ENCODE peak calls at places on chromosomes 13 and 19, in six cellular contexts. One of them, this sample, is unnamed.

GRCh38 chr13:23554000-23554399 is 16.2 kb upstream of the TNFRSF19 start:
- DNase-seq in neuronal stem cell: no peak
- DNase-seq in trophoblast cell: peak
- DNase-seq in mesendoderm: no peak
- DNase-seq in IMR-90: peak
- DNase-seq in mesenchymal stem cell: no peak
- DNase-seq in this sample: no peak

GRCh38 chr13:111139452-111139851 is 24.3 kb downstream of the ARHGEF7 start:
- DNase-seq in mesendoderm: no peak
- DNase-seq in IMR-90: no peak
- DNase-seq in mesenchymal stem cell: no peak
- DNase-seq in trophoblast cell: no peak
- DNase-seq in neuronal stem cell: no peak
- DNase-seq in this sample: no peak

GRCh38 chr13:35255241-35255640 is 221.2 kb downstream of the MAB21L1 start:
- DNase-seq in mesendoderm: no peak
- DNase-seq in IMR-90: no peak
- DNase-seq in mesenchymal stem cell: no peak
- DNase-seq in trophoblast cell: no peak
- DNase-seq in neuronal stem cell: no peak
- DNase-seq in this sample: no peak

GRCh38 chr19:35120492-35120891 is 4.9 kb downstream of the FXYD3 start:
- DNase-seq in trophoblast cell: peak
- DNase-seq in mesendoderm: no peak
- DNase-seq in neuronal stem cell: no peak
- DNase-seq in IMR-90: peak
- DNase-seq in mesenchymal stem cell: no peak
- DNase-seq in this sample: no peak

GRCh38 chr19:49512970-49513745 is 697 bp downstream of the FCGRT start:
- DNase-seq in neuronal stem cell: peak
- DNase-seq in IMR-90: no peak
- DNase-seq in mesenchymal stem cell: peak
- DNase-seq in mesendoderm: peak
- DNase-seq in trophoblast cell: no peak
- DNase-seq in this sample: peak

GRCh38 chr19:49210108-49210900 is 52.7 kb downstream of the TRPM4 start:
- DNase-seq in neuronal stem cell: peak
- DNase-seq in IMR-90: no peak
- DNase-seq in mesenchymal stem cell: peak
- DNase-seq in trophoblast cell: peak
- DNase-seq in mesendoderm: peak
- DNase-seq in this sample: peak

GRCh38 chr13:48296528-48296927 is 7.0 kb upstream of the RB1 start:
- DNase-seq in trophoblast cell: no peak
- DNase-seq in neuronal stem cell: no peak
- DNase-seq in mesenchymal stem cell: no peak
- DNase-seq in mesendoderm: no peak
- DNase-seq in IMR-90: no peak
- DNase-seq in this sample: no peak

GRCh38 chr13:60933638-60934037 is 482.0 kb downstream of the PCDH20 start:
- DNase-seq in neuronal stem cell: no peak
- DNase-seq in trophoblast cell: no peak
- DNase-seq in mesenchymal stem cell: no peak
- DNase-seq in IMR-90: no peak
- DNase-seq in mesendoderm: no peak
- DNase-seq in this sample: no peak

GRCh38 chr19:41755328-41755913 is at the start of gene CEACAM6:
- DNase-seq in trophoblast cell: no peak
- DNase-seq in neuronal stem cell: no peak
- DNase-seq in mesenchymal stem cell: no peak
- DNase-seq in IMR-90: no peak
- DNase-seq in mesendoderm: peak
- DNase-seq in this sample: peak

GRCh38 chr19:5644051-5644450 is 21.2 kb downstream of the SAFB start:
- DNase-seq in neuronal stem cell: no peak
- DNase-seq in IMR-90: peak
- DNase-seq in trophoblast cell: no peak
- DNase-seq in mesendoderm: no peak
- DNase-seq in mesenchymal stem cell: no peak
- DNase-seq in this sample: no peak

GRCh38 chr13:75357576-75358295 is 124.2 kb downstream of the TBC1D4 start:
- DNase-seq in neuronal stem cell: peak
- DNase-seq in IMR-90: peak
- DNase-seq in trophoblast cell: peak
- DNase-seq in mesenchymal stem cell: peak
- DNase-seq in mesendoderm: peak
- DNase-seq in this sample: peak

GRCh38 chr19:45809643-45810159 is 5.4 kb downstream of the RSPH6A start:
- DNase-seq in trophoblast cell: no peak
- DNase-seq in mesendoderm: peak
- DNase-seq in neuronal stem cell: no peak
- DNase-seq in IMR-90: peak
- DNase-seq in mesenchymal stem cell: peak
- DNase-seq in this sample: peak

GRCh38 chr13:41213316-41213715 is 18.9 kb upstream of the KBTBD7 start:
- DNase-seq in neuronal stem cell: no peak
- DNase-seq in mesenchymal stem cell: no peak
- DNase-seq in trophoblast cell: peak
- DNase-seq in mesendoderm: no peak
- DNase-seq in IMR-90: no peak
- DNase-seq in this sample: no peak

GRCh38 chr19:58166708-58167280 is 16.1 kb upstream of the ZNF274 start:
- DNase-seq in IMR-90: no peak
- DNase-seq in mesenchymal stem cell: peak
- DNase-seq in neuronal stem cell: no peak
- DNase-seq in mesendoderm: no peak
- DNase-seq in trophoblast cell: no peak
- DNase-seq in this sample: no peak

GRCh38 chr19:53537523-53538377 is at the start of gene ZNF331:
- DNase-seq in IMR-90: peak
- DNase-seq in mesenchymal stem cell: peak
- DNase-seq in mesendoderm: peak
- DNase-seq in trophoblast cell: peak
- DNase-seq in neuronal stem cell: peak
- DNase-seq in this sample: peak

GRCh38 chr19:49691243-49692101 is 556 bp downstream of the CPT1C start:
- DNase-seq in mesendoderm: peak
- DNase-seq in neuronal stem cell: peak
- DNase-seq in trophoblast cell: peak
- DNase-seq in IMR-90: peak
- DNase-seq in mesenchymal stem cell: peak
- DNase-seq in this sample: peak

GRCh38 chr13:105139380-105140285 is 1395.8 kb downstream of the EFNB2 start:
- DNase-seq in mesendoderm: no peak
- DNase-seq in neuronal stem cell: no peak
- DNase-seq in IMR-90: peak
- DNase-seq in trophoblast cell: peak
- DNase-seq in mesenchymal stem cell: peak
- DNase-seq in this sample: peak

GRCh38 chr19:681029-681626 is 4.9 kb downstream of the FSTL3 start:
- DNase-seq in trophoblast cell: peak
- DNase-seq in neuronal stem cell: no peak
- DNase-seq in IMR-90: no peak
- DNase-seq in mesendoderm: no peak
- DNase-seq in mesenchymal stem cell: no peak
- DNase-seq in this sample: no peak

GRCh38 chr19:55644191-55644833 is 863 bp downstream of the ZNF581 start:
- DNase-seq in trophoblast cell: no peak
- DNase-seq in mesenchymal stem cell: no peak
- DNase-seq in mesendoderm: no peak
- DNase-seq in IMR-90: no peak
- DNase-seq in neuronal stem cell: no peak
- DNase-seq in this sample: no peak

GRCh38 chr19:55642153-55643002 is 1.1 kb upstream of the ZNF581 start:
- DNase-seq in trophoblast cell: peak
- DNase-seq in IMR-90: no peak
- DNase-seq in mesenchymal stem cell: peak
- DNase-seq in mesendoderm: peak
- DNase-seq in neuronal stem cell: no peak
- DNase-seq in this sample: no peak

GRCh38 chr19:55643733-55644116 is 276 bp downstream of the ZNF581 start:
- DNase-seq in mesendoderm: no peak
- DNase-seq in trophoblast cell: no peak
- DNase-seq in IMR-90: no peak
- DNase-seq in mesenchymal stem cell: no peak
- DNase-seq in neuronal stem cell: no peak
- DNase-seq in this sample: no peak

GRCh38 chr19:55641376-55642152 is 762 bp downstream of the ZNF580 start:
- DNase-seq in neuronal stem cell: no peak
- DNase-seq in mesenchymal stem cell: peak
- DNase-seq in IMR-90: peak
- DNase-seq in mesendoderm: peak
- DNase-seq in trophoblast cell: no peak
- DNase-seq in this sample: no peak

DNA sequence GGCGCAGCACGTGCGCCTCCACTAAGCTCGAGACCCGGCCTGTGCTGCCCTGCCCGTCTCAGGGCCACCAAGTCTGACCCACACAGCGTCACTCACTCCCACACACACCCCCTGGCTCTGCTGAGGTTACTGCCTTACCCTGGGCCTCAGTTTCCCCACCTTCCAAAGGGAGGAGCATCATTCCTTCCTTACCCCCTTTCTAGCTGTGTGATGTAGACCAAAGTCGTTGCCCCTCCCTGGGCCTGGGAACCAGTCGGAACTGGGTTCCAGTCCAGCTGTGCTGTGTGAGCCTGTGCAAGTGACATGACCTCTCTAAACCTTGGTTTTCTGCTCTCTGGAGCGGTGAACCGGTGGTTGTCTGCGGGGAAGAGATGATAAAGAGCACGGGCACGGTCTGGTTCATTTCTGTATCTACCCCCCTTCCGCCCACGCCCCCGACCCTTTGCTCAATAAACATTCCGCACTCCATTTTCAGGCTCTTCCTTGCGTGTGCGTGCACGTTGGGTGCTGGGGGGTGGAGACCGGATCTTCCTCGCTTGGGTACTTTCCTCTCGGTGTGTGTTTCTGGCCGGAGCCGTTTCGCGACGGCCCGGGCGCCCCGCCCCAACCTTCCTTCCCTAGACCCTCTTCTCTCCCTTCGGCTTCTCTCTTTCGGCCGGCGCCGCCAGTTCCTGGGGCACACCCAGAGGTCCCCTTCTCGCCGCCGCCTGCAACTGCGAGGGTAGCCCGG is at the start of gene ZNF581:
- DNase-seq in mesendoderm: peak
- DNase-seq in trophoblast cell: peak
- DNase-seq in neuronal stem cell: peak
- DNase-seq in IMR-90: peak
- DNase-seq in mesenchymal stem cell: peak
- DNase-seq in this sample: peak
- H3K4ac ChIP-seq in mesendoderm: peak
- H3K4ac ChIP-seq in trophoblast cell: peak
- H3K4ac ChIP-seq in neuronal stem cell: peak
- H3K4ac ChIP-seq in IMR-90: peak
- H3K4ac ChIP-seq in mesenchymal stem cell: peak
- H3K4ac ChIP-seq in this sample: no peak

DNA sequence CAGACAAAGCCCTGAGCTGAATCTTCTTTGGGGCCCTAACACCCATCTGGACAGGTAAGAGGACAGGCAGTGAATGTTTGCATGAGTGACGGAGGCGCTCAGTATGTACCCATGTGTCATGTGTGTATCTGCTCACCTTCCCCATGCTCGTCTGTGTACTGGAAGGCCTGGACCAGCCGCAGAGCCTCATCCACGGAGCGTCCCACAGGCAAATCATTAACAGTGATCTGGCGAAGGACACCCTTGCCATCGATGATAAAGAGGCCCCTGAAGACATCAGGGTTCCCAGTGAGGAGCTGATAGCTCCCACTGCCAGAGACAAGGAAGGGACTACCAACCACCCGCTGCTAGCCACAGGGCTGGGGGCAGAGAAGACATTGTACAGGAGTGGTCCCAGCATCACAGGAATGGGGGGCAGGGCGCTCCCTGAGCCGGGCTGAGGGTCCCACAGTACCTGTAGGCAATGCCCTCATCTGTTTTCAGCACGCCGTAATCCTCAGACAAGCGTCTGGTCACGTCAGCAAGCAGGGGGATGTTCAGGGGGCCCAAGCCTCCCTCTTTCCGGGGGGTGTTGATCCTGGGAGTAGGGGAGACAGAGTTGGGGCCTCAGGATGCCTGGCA is 1.8 kb downstream of the PRDX2 start:
- DNase-seq in mesenchymal stem cell: no peak
- DNase-seq in neuronal stem cell: no peak
- DNase-seq in IMR-90: no peak
- DNase-seq in trophoblast cell: no peak
- DNase-seq in mesendoderm: no peak
- DNase-seq in this sample: no peak
- H4K8ac ChIP-seq in mesenchymal stem cell: no peak
- H4K8ac ChIP-seq in neuronal stem cell: no peak
- H4K8ac ChIP-seq in IMR-90: no peak
- H4K8ac ChIP-seq in trophoblast cell: no peak
- H4K8ac ChIP-seq in mesendoderm: no peak
- H4K8ac ChIP-seq in this sample: no peak

GRCh38 chr13:21176195-21176981 is at the start of the genes MRPL57 and SKA3:
- DNase-seq in trophoblast cell: peak
- DNase-seq in neuronal stem cell: peak
- DNase-seq in mesenchymal stem cell: peak
- DNase-seq in mesendoderm: peak
- DNase-seq in IMR-90: peak
- DNase-seq in this sample: peak
- H3K4ac ChIP-seq in trophoblast cell: peak
- H3K4ac ChIP-seq in neuronal stem cell: no peak
- H3K4ac ChIP-seq in mesenchymal stem cell: peak
- H3K4ac ChIP-seq in mesendoderm: peak
- H3K4ac ChIP-seq in IMR-90: peak
- H3K4ac ChIP-seq in this sample: no peak

GRCh38 chr13:90403330-90404082 is 944.0 kb upstream of the MIR17HG start:
- DNase-seq in IMR-90: no peak
- DNase-seq in trophoblast cell: no peak
- DNase-seq in mesenchymal stem cell: no peak
- DNase-seq in neuronal stem cell: no peak
- DNase-seq in mesendoderm: no peak
- DNase-seq in this sample: no peak

GRCh38 chr13:90402102-90402501 is 945.4 kb upstream of the MIR17HG start:
- DNase-seq in mesendoderm: no peak
- DNase-seq in IMR-90: no peak
- DNase-seq in mesenchymal stem cell: no peak
- DNase-seq in neuronal stem cell: no peak
- DNase-seq in trophoblast cell: no peak
- DNase-seq in this sample: no peak

GRCh38 chr13:90396266-90396665 is 951.2 kb upstream of the MIR17HG start:
- DNase-seq in trophoblast cell: no peak
- DNase-seq in IMR-90: no peak
- DNase-seq in mesenchymal stem cell: no peak
- DNase-seq in mesendoderm: peak
- DNase-seq in neuronal stem cell: no peak
- DNase-seq in this sample: no peak

GRCh38 chr13:90402613-90403012 is 944.9 kb upstream of the MIR17HG start:
- DNase-seq in mesendoderm: no peak
- DNase-seq in trophoblast cell: no peak
- DNase-seq in neuronal stem cell: no peak
- DNase-seq in IMR-90: no peak
- DNase-seq in mesenchymal stem cell: no peak
- DNase-seq in this sample: no peak

DNA sequence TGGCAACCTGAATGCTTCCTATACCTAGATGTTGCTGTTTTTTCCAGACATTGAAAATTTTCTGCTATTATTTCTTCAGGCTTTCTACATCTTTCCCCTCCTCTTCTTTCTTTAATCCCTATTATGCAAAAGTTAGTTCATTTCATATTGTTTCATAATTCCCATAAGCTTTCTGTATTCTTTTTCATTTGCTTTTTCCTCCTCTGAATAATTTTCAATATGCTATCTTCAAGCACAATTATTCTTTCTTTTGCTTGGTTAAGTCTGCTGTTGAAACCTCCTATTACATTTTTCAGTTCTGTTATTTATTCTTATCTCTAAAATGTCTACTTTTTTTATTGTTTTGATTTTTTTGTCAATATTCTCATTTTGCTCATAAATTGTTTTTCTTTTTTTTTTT is 947.1 kb upstream of the MIR17HG start:
- DNase-seq in trophoblast cell: no peak
- DNase-seq in mesenchymal stem cell: no peak
- DNase-seq in neuronal stem cell: no peak
- DNase-seq in mesendoderm: no peak
- DNase-seq in IMR-90: no peak
- DNase-seq in this sample: no peak
- H4K8ac ChIP-seq in trophoblast cell: no peak
- H4K8ac ChIP-seq in mesenchymal stem cell: no peak
- H4K8ac ChIP-seq in neuronal stem cell: no peak
- H4K8ac ChIP-seq in mesendoderm: no peak
- H4K8ac ChIP-seq in IMR-90: no peak
- H4K8ac ChIP-seq in this sample: no peak

This sample was measured in H9.